ENCODE peak calls at places on chromosomes 7 and 10, in five cellular contexts. One of them, this sample, is unnamed.

GRCh38 chr7:80175744-80176143 is 41.1 kb downstream of the GNAI1 start:
- DNase-seq in tibial artery: no peak
- DNase-seq in CD8-positive, alpha-beta memory T cell: no peak
- DNase-seq in pancreas: no peak
- DNase-seq in colonic mucosa: no peak
- DNase-seq in this sample: no peak

GRCh38 chr10:6135589-6136168 is 46.8 kb downstream of the RBM17 start:
- DNase-seq in CD8-positive, alpha-beta memory T cell: no peak
- DNase-seq in tibial artery: no peak
- DNase-seq in colonic mucosa: no peak
- DNase-seq in pancreas: no peak
- DNase-seq in this sample: no peak

GRCh38 chr10:42888504-42889095 is 106.0 kb downstream of the BMS1 start:
- DNase-seq in pancreas: no peak
- DNase-seq in tibial artery: no peak
- DNase-seq in CD8-positive, alpha-beta memory T cell: no peak
- DNase-seq in colonic mucosa: no peak
- DNase-seq in this sample: no peak

GRCh38 chr10:111323567-111323966 is 246.7 kb downstream of the ADRA2A start:
- DNase-seq in tibial artery: no peak
- DNase-seq in CD8-positive, alpha-beta memory T cell: no peak
- DNase-seq in colonic mucosa: no peak
- DNase-seq in pancreas: no peak
- DNase-seq in this sample: no peak

GRCh38 chr7:25714013-25714412 is 438.0 kb upstream of the NFE2L3 start:
- DNase-seq in colonic mucosa: no peak
- DNase-seq in tibial artery: no peak
- DNase-seq in pancreas: no peak
- DNase-seq in CD8-positive, alpha-beta memory T cell: no peak
- DNase-seq in this sample: no peak

GRCh38 chr10:37479469-37479868 is 354.1 kb downstream of the ANKRD30A start:
- DNase-seq in CD8-positive, alpha-beta memory T cell: no peak
- DNase-seq in pancreas: no peak
- DNase-seq in tibial artery: no peak
- DNase-seq in colonic mucosa: no peak
- DNase-seq in this sample: no peak

GRCh38 chr7:132899833-132900232 is 182.1 kb downstream of the CHCHD3 start:
- DNase-seq in colonic mucosa: no peak
- DNase-seq in tibial artery: no peak
- DNase-seq in pancreas: no peak
- DNase-seq in CD8-positive, alpha-beta memory T cell: no peak
- DNase-seq in this sample: no peak

GRCh38 chr7:10036693-10037092 is 937.0 kb upstream of the PHF14 start:
- DNase-seq in CD8-positive, alpha-beta memory T cell: no peak
- DNase-seq in tibial artery: no peak
- DNase-seq in colonic mucosa: no peak
- DNase-seq in pancreas: no peak
- DNase-seq in this sample: no peak

GRCh38 chr10:125554016-125554703 is 128.8 kb downstream of the TEX36 start:
- DNase-seq in colonic mucosa: no peak
- DNase-seq in pancreas: no peak
- DNase-seq in tibial artery: no peak
- DNase-seq in CD8-positive, alpha-beta memory T cell: no peak
- DNase-seq in this sample: no peak

DNA sequence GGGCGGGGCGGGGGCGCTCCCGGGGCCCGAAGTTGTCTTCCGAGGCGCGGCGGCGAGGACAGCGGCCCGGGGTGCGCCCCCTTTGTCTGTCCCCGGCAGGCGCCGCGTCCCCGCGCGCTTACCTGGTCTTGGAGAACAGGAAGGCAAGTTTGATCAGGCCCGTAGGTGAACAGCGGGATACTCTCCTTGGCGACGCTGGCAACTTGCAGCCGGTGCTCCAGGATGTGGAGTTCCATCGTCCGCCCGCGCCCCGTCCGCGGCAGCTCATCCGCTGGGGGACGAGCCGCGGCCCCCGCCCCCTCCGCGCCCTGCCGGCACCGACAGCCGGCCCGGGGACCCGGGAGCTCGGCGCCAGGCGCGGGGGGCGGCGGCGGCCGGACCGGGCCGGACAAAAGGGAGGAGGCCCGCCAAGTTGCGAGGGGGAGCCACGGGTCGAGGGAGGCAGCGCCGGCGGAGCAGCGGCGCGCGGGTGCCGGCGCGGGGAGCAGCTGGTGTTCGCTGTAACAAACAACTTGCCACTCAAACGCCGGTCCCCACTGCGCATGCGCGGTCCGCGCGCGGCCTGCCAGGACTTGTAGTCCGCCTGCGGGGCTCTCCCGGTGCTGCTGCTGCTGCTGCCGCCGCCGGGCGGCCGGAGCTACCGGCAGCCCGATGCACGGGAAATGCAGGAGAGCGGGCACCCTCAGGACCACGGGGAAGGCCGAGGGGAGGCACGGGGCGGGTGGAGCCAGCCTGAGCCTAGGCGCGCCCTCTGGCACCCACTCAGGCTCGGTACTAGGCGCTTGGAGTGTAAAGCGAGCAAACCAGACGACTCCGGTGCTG is 35.6 kb upstream of the SPDYE3 start:
- DNase-seq in tibial artery: peak; percentile 99
- DNase-seq in colonic mucosa: peak; percentile 99
- DNase-seq in CD8-positive, alpha-beta memory T cell: peak; percentile 98
- DNase-seq in pancreas: peak; percentile 97
- DNase-seq in this sample: peak; percentile 98
- H3K27ac ChIP-seq in tibial artery: peak overlapping the region; percentile 63
- H3K27ac ChIP-seq in colonic mucosa: no peak overlapping the region
- H3K27ac ChIP-seq in CD8-positive, alpha-beta memory T cell: no peak overlapping the region
- H3K27ac ChIP-seq in pancreas: peak overlapping the region; percentile 0
- H3K27ac ChIP-seq in this sample: peak overlapping the region; percentile 41

GRCh38 chr7:21671859-21672258 is 129.0 kb downstream of the DNAH11 start:
- DNase-seq in tibial artery: no peak
- DNase-seq in colonic mucosa: no peak
- DNase-seq in CD8-positive, alpha-beta memory T cell: no peak
- DNase-seq in pancreas: no peak
- DNase-seq in this sample: no peak

GRCh38 chr7:21670496-21670895 is 127.7 kb downstream of the DNAH11 start:
- DNase-seq in tibial artery: no peak
- DNase-seq in pancreas: no peak
- DNase-seq in CD8-positive, alpha-beta memory T cell: no peak
- DNase-seq in colonic mucosa: no peak
- DNase-seq in this sample: no peak

GRCh38 chr7:21675255-21675654 is 132.4 kb downstream of the DNAH11 start:
- DNase-seq in CD8-positive, alpha-beta memory T cell: no peak
- DNase-seq in tibial artery: no peak
- DNase-seq in pancreas: no peak
- DNase-seq in colonic mucosa: no peak
- DNase-seq in this sample: no peak
- H3K36me3 ChIP-seq in CD8-positive, alpha-beta memory T cell: no peaks in the 10 kb centered on the region
- H3K36me3 ChIP-seq in tibial artery: no peaks in the 10 kb centered on the region
- H3K36me3 ChIP-seq in pancreas: no peaks in the 10 kb centered on the region
- H3K36me3 ChIP-seq in colonic mucosa: no peaks in the 10 kb centered on the region
- H3K36me3 ChIP-seq in this sample: no peaks in the 10 kb centered on the region

GRCh38 chr10:24953350-24954074 is 1.1 kb upstream of the PRTFDC1 start:
- DNase-seq in CD8-positive, alpha-beta memory T cell: peak; percentile 3
- DNase-seq in tibial artery: no peak
- DNase-seq in pancreas: no peak
- DNase-seq in colonic mucosa: no peak
- DNase-seq in this sample: no peak
- H3K4me3 ChIP-seq in CD8-positive, alpha-beta memory T cell: peak overlapping the region; percentile 57
- H3K4me3 ChIP-seq in tibial artery: peak overlapping the region; percentile 61
- H3K4me3 ChIP-seq in pancreas: no peak overlapping the region
- H3K4me3 ChIP-seq in colonic mucosa: peak overlapping the region; percentile 57
- H3K4me3 ChIP-seq in this sample: peak overlapping the region; percentile 41

GRCh38 chr7:101232141-101232821 is 5.3 kb downstream of the CLDN15 start:
- DNase-seq in tibial artery: no peak
- DNase-seq in colonic mucosa: peak; percentile 91
- DNase-seq in pancreas: peak; percentile 67
- DNase-seq in CD8-positive, alpha-beta memory T cell: no peak
- DNase-seq in this sample: no peak

GRCh38 chr7:101235050-101235449 is 2.6 kb downstream of the CLDN15 start:
- DNase-seq in colonic mucosa: no peak
- DNase-seq in CD8-positive, alpha-beta memory T cell: no peak
- DNase-seq in tibial artery: no peak
- DNase-seq in pancreas: no peak
- DNase-seq in this sample: no peak

GRCh38 chr7:101233907-101234547 is 3.6 kb downstream of the CLDN15 start:
- DNase-seq in CD8-positive, alpha-beta memory T cell: no peak
- DNase-seq in tibial artery: no peak
- DNase-seq in pancreas: no peak
- DNase-seq in colonic mucosa: no peak
- DNase-seq in this sample: no peak

GRCh38 chr7:101234636-101235035 is 3.0 kb downstream of the CLDN15 start:
- DNase-seq in colonic mucosa: no peak
- DNase-seq in pancreas: no peak
- DNase-seq in tibial artery: no peak
- DNase-seq in CD8-positive, alpha-beta memory T cell: no peak
- DNase-seq in this sample: no peak

GRCh38 chr7:101231644-101232043 is 6.0 kb downstream of the CLDN15 start:
- DNase-seq in colonic mucosa: peak; percentile 55
- DNase-seq in tibial artery: no peak
- DNase-seq in CD8-positive, alpha-beta memory T cell: no peak
- DNase-seq in pancreas: no peak
- DNase-seq in this sample: no peak
- H3K27ac ChIP-seq in colonic mucosa: peak overlapping the region; percentile 68
- H3K27ac ChIP-seq in tibial artery: no peak overlapping the region
- H3K27ac ChIP-seq in CD8-positive, alpha-beta memory T cell: no peak overlapping the region
- H3K27ac ChIP-seq in pancreas: peak overlapping the region; percentile 66
- H3K27ac ChIP-seq in this sample: no peak overlapping the region

This sample was measured in CD4-positive, CD25-positive, alpha-beta regulatory T cell.